ENCODE peak calls at places on chromosomes 6 and 20, in seven cellular contexts. S, I, K, R, X, V and J are unnamed samples.

GRCh38 chr6:111750753-111751684 is 122.2 kb downstream of the FYN start:
- DNase-seq in K (no peak), X (no peak), S (no peak), V (no peak), R (peak), I (no peak), J (no peak)

GRCh38 chr6:3265671-3266070 is 6.9 kb downstream of the PSMG4 start:
- DNase-seq in X (no peak), R (no peak), V (no peak), S (no peak), K (no peak), I (no peak), J (no peak)

GRCh38 chr6:161001421-161001820 is 9.9 kb downstream of the MAP3K4 start:
- DNase-seq in K (no peak), I (no peak), R (peak), V (no peak), X (no peak), S (no peak), J (no peak)

GRCh38 chr6:37123957-37124729 is 45.8 kb upstream of the PIM1 start:
- DNase-seq in K (no peak), X (no peak), I (no peak), V (no peak), R (no peak), S (no peak), J (no peak)

GRCh38 chr20:40676870-40677269 is 12.2 kb downstream of the MAFB start:
- DNase-seq in V (no peak), I (no peak), X (no peak), R (no peak), K (no peak), S (no peak), J (no peak)

GRCh38 chr6:134984821-134985220 is 34.9 kb upstream of the ALDH8A1 start:
- DNase-seq in K (no peak), R (no peak), I (no peak), V (no peak), X (no peak), S (no peak), J (no peak)

GRCh38 chr6:15242937-15243614 is 2.8 kb upstream of the JARID2 start:
- DNase-seq in X (no peak), V (no peak), R (no peak), S (no peak), I (no peak), K (no peak), J (no peak)

GRCh38 chr6:126040826-126041225 is 54.5 kb downstream of the TRMT11 start:
- DNase-seq in R (peak), V (no peak), K (peak), X (peak), I (no peak), S (no peak), J (no peak)

GRCh38 chr6:142015011-142015410 is 117.7 kb upstream of the GJE1 start:
- DNase-seq in X (no peak), K (no peak), V (no peak), R (no peak), S (peak), I (no peak), J (no peak)

GRCh38 chr6:25670793-25671513 is 18.9 kb downstream of the SCGN start:
- DNase-seq in X (no peak), K (peak), S (peak), V (no peak), R (no peak), I (no peak), J (no peak)

GRCh38 chr6:125942677-125943527 is 13.7 kb upstream of the HINT3 start:
- DNase-seq in S (no peak), I (no peak), V (no peak), K (no peak), X (no peak), R (peak), J (no peak)

GRCh38 chr20:9051508-9051907 is 17.4 kb upstream of the PLCB4 start:
- DNase-seq in S (peak), R (peak), I (no peak), X (no peak), V (no peak), K (peak), J (no peak)

GRCh38 chr6:121886223-121886830 is 450.9 kb downstream of the GJA1 start:
- DNase-seq in S (no peak), I (no peak), K (no peak), V (no peak), R (no peak), X (no peak), J (no peak)

GRCh38 chr6:165184192-165184979 is 125.0 kb downstream of the C6orf118 start:
- DNase-seq in R (no peak), S (no peak), I (no peak), K (no peak), V (no peak), X (no peak), J (no peak)

GRCh38 chr6:12363651-12364381 is 73.7 kb downstream of the EDN1 start:
- DNase-seq in I (no peak), V (no peak), X (no peak), R (peak), S (no peak), K (peak), J (no peak)

GRCh38 chr6:116286773-116287358 is 7.1 kb upstream of the TSPYL1 start:
- DNase-seq in X (no peak), I (no peak), S (no peak), K (no peak), R (no peak), V (no peak), J (no peak)

GRCh38 chr20:5073154-5074049 is 46.4 kb downstream of the PCNA start:
- DNase-seq in K (peak), X (peak), V (peak), I (peak), R (peak), S (peak), J (no peak)

GRCh38 chr6:37221585-37222124 is 35.9 kb upstream of the TBC1D22B start:
- DNase-seq in S (no peak), X (no peak), K (no peak), R (no peak), I (no peak), V (no peak), J (no peak)

GRCh38 chr20:9206486-9206885 is 137.6 kb downstream of the PLCB4 start:
- DNase-seq in I (no peak), K (no peak), S (no peak), R (no peak), V (no peak), X (no peak), J (no peak)

GRCh38 chr6:96186094-96186493 is 170.3 kb downstream of the FUT9 start:
- DNase-seq in S (no peak), K (no peak), V (no peak), R (no peak), I (no peak), X (no peak), J (no peak)

GRCh38 chr20:19077370-19078220 is 134.8 kb upstream of the SLC24A3 start:
- DNase-seq in V (no peak), K (no peak), S (no peak), R (no peak), X (no peak), I (no peak), J (peak)

GRCh38 chr6:90241229-90241873 is 55.3 kb downstream of the BACH2 start:
- DNase-seq in V (no peak), X (no peak), I (peak), S (no peak), K (no peak), R (no peak), J (no peak)

GRCh38 chr6:67433124-67433523 is 1202.0 kb upstream of the ADGRB3 start:
- DNase-seq in X (no peak), R (no peak), I (no peak), V (no peak), S (no peak), K (no peak), J (no peak)

GRCh38 chr6:139295906-139296305 is 4.1 kb upstream of the TXLNB start:
- DNase-seq in I (peak), R (peak), S (no peak), K (no peak), V (no peak), X (no peak), J (no peak)

GRCh38 chr20:37007898-37008649 is 56.6 kb upstream of the SAMHD1 start:
- DNase-seq in I (no peak), K (no peak), R (peak), S (no peak), V (no peak), X (no peak), J (no peak)

DNA sequence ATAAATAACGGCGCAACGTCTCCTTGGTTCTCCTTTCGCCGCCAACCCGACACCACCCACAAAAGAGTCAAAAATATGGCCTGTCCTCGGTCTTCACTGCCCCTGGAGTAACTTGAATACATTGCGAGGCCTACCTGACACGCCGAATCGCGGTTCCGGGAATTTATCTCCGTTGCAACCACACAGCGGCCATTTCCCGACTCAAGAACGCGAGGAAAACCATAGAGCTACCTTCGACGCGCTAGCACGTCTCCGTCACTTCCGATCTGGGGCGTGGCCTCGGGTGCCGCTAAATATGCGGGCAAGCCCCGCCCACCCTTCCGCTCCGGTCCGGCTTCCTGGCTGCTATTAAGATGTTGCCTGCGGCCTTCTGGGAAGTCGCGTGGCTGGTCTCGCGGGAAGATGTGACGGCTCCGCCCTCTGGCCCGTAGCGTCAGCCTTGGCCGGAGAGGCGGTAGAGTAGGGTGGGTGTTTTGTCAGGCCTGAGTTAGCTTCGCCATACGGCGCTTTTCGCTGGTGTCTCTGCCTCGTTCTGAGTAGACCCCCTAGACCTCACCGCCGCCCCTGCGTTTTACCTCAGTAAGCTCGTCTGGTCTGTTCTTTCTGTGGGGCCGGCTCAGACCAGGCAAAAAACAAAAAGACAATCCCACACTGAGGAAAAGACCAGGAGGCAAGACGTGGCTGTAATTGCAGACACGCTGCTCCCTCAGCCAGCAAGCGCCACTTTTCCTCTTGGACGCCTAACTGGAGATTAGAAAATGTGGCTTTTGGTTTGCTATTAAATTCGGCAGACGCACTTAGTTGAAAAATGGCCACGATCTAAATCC is at the start of gene BCLAF1:
- DNase-seq in S (peak), X (peak), R (peak), I (peak), K (peak), V (peak), J (peak)
- TF ChIP-seq POLR2A in S (peak), X (peak), R (peak), I (peak), K (peak), V (peak), J (peak)

DNA sequence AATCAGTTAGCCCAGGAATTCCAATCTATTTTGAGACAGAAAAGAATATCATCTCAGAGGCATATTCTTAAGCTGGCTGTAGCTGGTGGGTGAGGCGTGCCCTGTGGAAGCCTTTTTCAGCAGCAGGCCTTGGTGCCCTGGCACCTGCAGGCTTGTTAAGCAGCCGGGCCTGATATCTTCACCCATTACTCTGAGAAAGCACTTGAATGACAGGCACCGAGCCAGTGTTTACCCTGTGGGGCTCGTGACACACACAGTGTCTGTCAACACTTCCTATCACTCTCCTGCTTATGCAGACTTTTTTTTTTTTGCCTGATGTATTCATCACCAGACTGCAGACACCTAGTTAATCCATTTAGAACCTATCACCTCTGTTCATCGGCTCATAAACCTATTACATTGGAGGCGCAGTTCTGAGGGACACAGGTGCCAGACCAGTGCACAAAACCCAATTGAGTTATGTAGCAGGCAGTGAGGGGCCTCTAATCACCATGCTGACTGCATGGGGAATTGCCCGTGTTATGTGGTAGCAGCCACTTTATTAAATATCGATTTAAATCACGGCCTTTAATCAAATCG is 962.7 kb upstream of the SLC35B3 start:
- DNase-seq in R (peak), X (no peak), I (peak), S (no peak), K (no peak), V (no peak), J (no peak)
- H3K4me3 ChIP-seq in R (no peak), X (no peak), I (peak), S (no peak), K (no peak), V (no peak), J (no peak)

DNA sequence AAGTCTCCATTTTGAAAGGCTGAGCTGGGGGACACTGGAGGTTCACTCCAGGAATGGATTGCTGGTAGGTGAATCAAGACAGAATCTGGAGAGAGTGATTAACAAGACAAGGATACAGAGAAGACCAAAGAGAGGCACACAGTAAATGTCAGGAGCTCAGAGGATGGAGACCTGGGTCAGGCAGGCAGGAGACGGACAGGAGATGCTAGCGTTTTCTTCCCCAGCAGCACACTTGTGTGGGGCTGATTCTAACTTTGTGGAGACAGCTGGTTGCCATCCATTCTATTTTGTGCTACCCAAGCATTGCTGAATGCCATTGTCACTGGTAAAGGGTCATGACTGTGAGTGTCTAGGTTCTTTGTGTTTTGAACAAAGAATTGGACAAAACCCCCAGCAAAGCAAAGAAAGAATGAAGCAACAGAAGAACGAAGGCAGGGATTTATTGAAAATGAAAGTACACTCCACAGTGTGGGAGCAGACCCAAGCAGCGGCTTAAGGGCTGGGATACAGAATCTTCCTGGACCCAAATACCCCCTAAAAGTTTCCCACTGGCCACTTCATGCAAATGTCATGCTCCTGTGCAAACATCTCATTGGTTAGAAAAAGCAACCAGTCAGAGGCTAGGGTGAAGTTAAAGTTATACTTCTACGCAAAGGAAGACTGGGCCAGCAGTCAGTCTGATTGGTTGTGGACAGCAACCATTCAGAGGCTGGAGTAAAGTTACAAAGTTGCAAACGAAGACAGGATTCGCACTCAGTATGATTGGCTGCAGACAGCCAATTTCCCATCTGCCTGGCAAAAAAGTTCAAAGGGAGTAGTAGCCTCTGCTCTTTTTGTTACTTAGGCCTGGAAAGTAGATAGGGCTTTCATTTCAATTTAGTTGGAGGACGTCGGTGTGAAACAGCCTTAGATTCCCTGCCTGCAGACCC is 17.5 kb downstream of the PTK7 start:
- DNase-seq in I (peak), X (peak), S (no peak), K (no peak), R (peak), V (no peak), J (no peak)
- TF ChIP-seq POLR2A in I (no peak), X (no peak), S (no peak), K (no peak), R (no peak), V (no peak), J (no peak)

GRCh38 chr6:169850746-169851145 is 99.3 kb downstream of the ERMARD start:
- DNase-seq in S (no peak), V (no peak), I (no peak), R (no peak), K (no peak), X (no peak), J (peak)

GRCh38 chr6:169853196-169854082 is 102.0 kb downstream of the ERMARD start:
- DNase-seq in R (no peak), K (no peak), X (peak), S (no peak), V (no peak), I (no peak), J (no peak)

GRCh38 chr6:169850154-169850553 is 98.7 kb downstream of the ERMARD start:
- DNase-seq in X (no peak), V (no peak), K (no peak), I (no peak), R (no peak), S (no peak), J (peak)

GRCh38 chr6:169852504-169853195 is 101.2 kb downstream of the ERMARD start:
- DNase-seq in S (no peak), K (no peak), R (no peak), V (no peak), I (no peak), X (no peak), J (peak)

GRCh38 chr6:169851641-169852503 is 100.5 kb downstream of the ERMARD start:
- DNase-seq in K (no peak), V (peak), I (peak), X (no peak), S (no peak), R (no peak), J (peak)
- H3K4me3 ChIP-seq in K (no peak), V (no peak), I (no peak), X (no peak), S (no peak), R (no peak), J (no peak)

GRCh38 chr6:32645047-32645703 is 8.0 kb downstream of the HLA-DQA1 start:
- DNase-seq in S (no peak), V (no peak), K (no peak), X (no peak), I (no peak), R (no peak), J (no peak)
- TF ChIP-seq POLR2A in S (no peak), V (no peak), K (no peak), X (no peak), I (no peak), R (no peak), J (no peak)

DNA sequence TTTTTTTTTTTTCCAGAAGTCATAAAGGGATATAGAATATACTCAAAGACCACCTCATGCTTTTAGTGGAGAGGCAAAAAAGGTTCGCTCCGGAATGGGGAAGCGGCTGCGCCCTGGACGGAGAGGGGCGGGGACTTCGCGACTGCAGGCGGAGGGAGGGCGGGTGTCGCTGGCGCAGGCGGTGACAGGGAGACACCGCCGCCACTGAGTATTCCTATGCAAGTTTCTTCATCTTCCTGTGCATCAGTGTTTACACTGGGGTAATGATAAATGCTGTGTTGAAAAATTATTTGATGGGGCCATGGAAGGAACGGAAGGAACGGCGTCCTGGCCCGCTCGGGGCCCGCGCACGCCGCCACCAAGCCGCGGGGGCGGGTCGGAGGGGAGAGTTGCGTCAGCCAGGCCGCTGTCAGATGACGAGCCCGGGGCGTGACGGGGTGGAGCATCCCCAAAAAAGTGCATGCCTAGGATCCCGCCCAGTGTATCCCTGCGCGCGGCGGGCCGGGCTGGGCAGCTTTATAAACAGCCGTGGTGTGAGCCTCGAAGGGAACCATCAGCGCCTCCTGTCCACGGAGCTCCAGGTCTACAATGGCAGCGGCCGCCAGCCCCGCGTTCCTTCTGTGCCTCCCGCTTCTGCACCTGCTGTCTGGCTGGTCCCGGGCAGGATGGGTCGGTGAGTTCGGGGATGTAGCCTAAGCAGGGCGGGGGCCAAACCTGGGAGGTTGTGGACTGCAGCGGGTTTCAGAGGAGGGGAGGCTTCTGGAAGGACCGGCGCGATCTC is at the start of gene ULBP1:
- DNase-seq in I (peak), R (peak), S (peak), V (peak), X (peak), K (peak), J (peak)
- H3K4me3 ChIP-seq in I (peak), R (peak), S (peak), V (peak), X (peak), K (peak), J (peak)